ENCODE peak calls at places on chromosomes 13 and 19, in six cellular contexts. W is PC-3, L is fibroblast of lung, F is fibroblast of the aortic adventitia, Y is astrocyte, S is dorsolateral prefrontal cortex. X is an unnamed sample.

GRCh38 chr13:42807866-42808265 is 26.5 kb downstream of the FAM216B start:
- DNase-seq in W (peak; percentile 78), S (no peak), L (peak; percentile 42), Y (peak; percentile 25), F (peak; percentile 26), X (peak; percentile 68)

GRCh38 chr19:31538879-31539278 is 189.6 kb upstream of the TSHZ3 start:
- DNase-seq in Y (no peak), L (no peak), W (no peak), S (no peak), F (no peak), X (no peak)

GRCh38 chr19:58330458-58330857 is 3.7 kb downstream of the ZSCAN22 start:
- DNase-seq in S (peak; percentile 61), Y (peak; percentile 68), F (peak; percentile 81), L (peak; percentile 83), W (peak; percentile 88), X (peak; percentile 60)

GRCh38 chr19:51784922-51785690 is 9.9 kb upstream of the FPR3 start:
- DNase-seq in S (no peak), L (peak; percentile 48), Y (peak; percentile 66), W (peak; percentile 85), F (peak; percentile 92), X (peak; percentile 80)

GRCh38 chr13:95099541-95099940 is 201.7 kb downstream of the ABCC4 start:
- DNase-seq in Y (peak; percentile 73), F (peak; percentile 37), S (no peak), W (peak; percentile 93), L (peak; percentile 66), X (peak; percentile 53)

GRCh38 chr19:18908917-18909619 is 10.1 kb downstream of the COPE start:
- DNase-seq in S (no peak), L (no peak), Y (no peak), W (no peak), F (no peak), X (no peak)

GRCh38 chr13:87311165-87311564 is 360.0 kb upstream of the SLITRK5 start:
- DNase-seq in L (peak; percentile 5), F (no peak), S (no peak), Y (no peak), W (no peak), X (no peak)

GRCh38 chr13:44853641-44854040 is 135.6 kb downstream of the NUFIP1 start:
- DNase-seq in L (no peak), W (peak; percentile 69), F (no peak), Y (no peak), S (no peak), X (no peak)

GRCh38 chr13:43258771-43259170 is 235.4 kb downstream of the DNAJC15 start:
- DNase-seq in Y (no peak), S (no peak), L (no peak), F (no peak), W (peak; percentile 53), X (no peak)

GRCh38 chr19:4288091-4288777 is 9.2 kb downstream of the SHD start:
- DNase-seq in S (no peak), W (peak; percentile 9), L (no peak), F (no peak), Y (no peak), X (no peak)

GRCh38 chr13:47632311-47632710 is 368.8 kb downstream of the SUCLA2 start:
- DNase-seq in F (no peak), W (no peak), L (no peak), S (no peak), Y (no peak), X (no peak)

GRCh38 chr13:37791699-37792098 is 77.9 kb downstream of the TRPC4 start:
- DNase-seq in S (no peak), W (no peak), Y (peak; percentile 63), L (no peak), F (peak; percentile 26), X (peak; percentile 17)

GRCh38 chr13:34634443-34634842 is 307.6 kb upstream of the NBEA start:
- DNase-seq in F (no peak), S (no peak), L (no peak), W (no peak), Y (no peak), X (no peak)

GRCh38 chr13:23554000-23554399 is 16.2 kb upstream of the TNFRSF19 start:
- DNase-seq in S (no peak), Y (no peak), W (peak; percentile 76), F (no peak), L (no peak), X (no peak)

GRCh38 chr13:113836917-113837553 is 26.8 kb downstream of the GAS6 start:
- DNase-seq in L (peak; percentile 93), Y (peak; percentile 87), S (no peak), F (peak; percentile 93), W (peak; percentile 31), X (peak; percentile 92)

GRCh38 chr19:50639121-50640112 is at the start of gene SYT3:
- DNase-seq in W (peak; percentile 33), L (peak; percentile 19), S (peak; percentile 84), Y (no peak), F (peak; percentile 18), X (no peak)

GRCh38 chr19:43780706-43781525 is at the start of gene KCNN4:
- DNase-seq in F (peak; percentile 58), Y (peak; percentile 91), S (no peak), L (peak; percentile 54), W (peak; percentile 77), X (peak; percentile 68)

GRCh38 chr19:42261763-42262162 is 6.8 kb upstream of the ERF start:
- DNase-seq in W (no peak), F (no peak), Y (no peak), S (no peak), L (no peak), X (no peak)

GRCh38 chr13:49669735-49670309 is 21.5 kb downstream of the EBPL start:
- DNase-seq in S (peak; percentile 72), L (peak; percentile 86), Y (peak; percentile 48), F (peak; percentile 84), W (peak; percentile 68), X (peak; percentile 57)

GRCh38 chr19:29483944-29484581 is 41.7 kb upstream of the VSTM2B start:
- DNase-seq in L (no peak), F (no peak), S (no peak), W (no peak), Y (no peak), X (no peak)

GRCh38 chr19:6023085-6023682 is 45.2 kb upstream of the RANBP3 start:
- DNase-seq in Y (peak; percentile 31), W (peak; percentile 64), F (peak; percentile 54), S (no peak), L (peak; percentile 33), X (peak; percentile 67)

GRCh38 chr13:34627905-34628682 is 314.0 kb upstream of the NBEA start:
- DNase-seq in Y (no peak), S (no peak), F (no peak), W (no peak), L (no peak), X (no peak)

GRCh38 chr13:101149735-101150380 is 266.4 kb downstream of the NALCN start:
- DNase-seq in F (peak; percentile 59), S (no peak), W (peak; percentile 37), L (peak; percentile 71), Y (peak; percentile 10), X (peak; percentile 4)
- TF ChIP-seq CTCF in F (peak; percentile 44), S (peak; percentile 28), W (peak; percentile 68), L (peak; percentile 47), Y (peak; percentile 26), X (peak; percentile 74)

DNA sequence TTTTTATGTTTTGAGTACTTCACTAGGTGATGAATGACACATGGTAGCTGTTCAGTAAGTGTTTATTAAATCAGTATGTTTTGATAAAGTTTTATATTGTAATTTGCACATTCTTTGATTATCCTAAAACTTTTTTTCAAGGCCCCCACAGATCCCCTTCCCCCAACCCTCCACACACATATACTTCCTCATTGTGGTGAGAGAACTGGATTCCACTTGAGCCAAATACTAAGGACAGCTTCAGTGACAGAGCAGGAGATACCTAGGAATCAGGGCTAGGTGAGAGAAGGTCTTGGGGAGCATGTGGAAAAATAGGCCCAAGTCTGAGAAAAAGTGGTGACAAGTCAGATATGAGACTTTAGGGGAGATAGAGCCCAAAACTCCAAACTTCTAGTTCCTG is 174.6 kb downstream of the TDRD3 start:
- DNase-seq in F (no peak), S (no peak), L (no peak), Y (no peak), W (no peak), X (no peak)
- TF ChIP-seq CTCF in F (no peak), S (no peak), L (no peak), Y (no peak), W (no peak), X (no peak)

DNA sequence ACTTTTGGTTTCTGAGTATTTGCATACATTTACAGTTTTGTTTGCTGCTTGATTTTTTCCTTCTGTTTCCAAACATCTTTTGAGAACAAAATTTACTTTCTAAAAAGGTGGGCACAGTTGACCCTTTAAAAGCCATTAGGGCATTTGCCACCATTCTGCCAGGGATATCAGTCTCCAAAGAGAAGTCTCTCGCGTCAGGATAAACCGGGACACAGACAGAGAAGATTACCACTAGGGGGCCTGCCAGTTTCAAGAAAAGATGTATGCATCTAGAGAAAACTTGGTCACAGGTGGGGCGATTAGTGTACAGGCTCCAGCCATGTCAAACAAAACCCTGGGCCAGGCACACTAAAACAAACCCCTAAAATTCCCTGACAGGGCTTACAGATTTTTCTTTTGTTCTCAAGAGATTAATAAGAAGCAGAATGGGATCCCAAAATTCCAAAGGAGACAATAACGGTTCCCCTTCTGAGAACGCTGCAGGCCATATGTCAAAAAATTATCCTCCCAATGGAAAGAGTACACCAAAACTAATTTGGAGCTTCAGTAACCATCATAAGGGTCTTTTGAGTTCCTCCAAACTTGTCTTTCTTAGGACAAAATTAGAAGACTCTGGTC is 10.7 kb upstream of the PABPC3 start:
- DNase-seq in W (peak; percentile 63), Y (peak; percentile 13), F (peak; percentile 11), L (peak; percentile 38), S (peak; percentile 72), X (peak; percentile 25)
- TF ChIP-seq CTCF in W (peak; percentile 78), Y (peak; percentile 60), F (peak; percentile 53), L (peak; percentile 76), S (peak; percentile 75), X (peak; percentile 85)

DNA sequence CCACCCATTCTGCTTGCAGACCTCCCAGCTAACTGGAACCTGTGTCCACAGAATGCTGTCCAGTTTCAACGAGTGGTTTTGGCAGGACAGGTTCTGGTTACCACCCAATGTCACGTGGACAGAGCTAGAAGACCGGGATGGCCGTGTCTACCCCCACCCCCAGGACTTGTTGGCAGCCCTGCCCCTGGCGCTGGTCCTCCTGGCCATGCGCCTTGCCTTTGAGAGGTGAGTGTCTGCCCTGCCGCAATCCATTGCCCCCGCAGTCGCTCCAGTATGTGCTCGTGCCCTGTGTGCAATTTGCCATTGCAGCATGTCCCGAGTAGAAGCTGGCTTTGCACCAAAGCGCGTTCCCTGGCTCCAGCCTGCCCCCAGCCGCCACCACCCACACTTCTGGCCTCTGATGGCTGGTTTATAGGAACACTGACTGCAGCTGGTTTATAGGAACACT is 41.9 kb downstream of the CERS4 start:
- DNase-seq in Y (peak; percentile 38), L (peak; percentile 47), S (peak; percentile 85), W (no peak), F (peak; percentile 82), X (no peak)
- TF ChIP-seq CTCF in Y (no peak), L (peak; percentile 10), S (peak; percentile 40), W (no peak), F (peak; percentile 28), X (no peak)

DNA sequence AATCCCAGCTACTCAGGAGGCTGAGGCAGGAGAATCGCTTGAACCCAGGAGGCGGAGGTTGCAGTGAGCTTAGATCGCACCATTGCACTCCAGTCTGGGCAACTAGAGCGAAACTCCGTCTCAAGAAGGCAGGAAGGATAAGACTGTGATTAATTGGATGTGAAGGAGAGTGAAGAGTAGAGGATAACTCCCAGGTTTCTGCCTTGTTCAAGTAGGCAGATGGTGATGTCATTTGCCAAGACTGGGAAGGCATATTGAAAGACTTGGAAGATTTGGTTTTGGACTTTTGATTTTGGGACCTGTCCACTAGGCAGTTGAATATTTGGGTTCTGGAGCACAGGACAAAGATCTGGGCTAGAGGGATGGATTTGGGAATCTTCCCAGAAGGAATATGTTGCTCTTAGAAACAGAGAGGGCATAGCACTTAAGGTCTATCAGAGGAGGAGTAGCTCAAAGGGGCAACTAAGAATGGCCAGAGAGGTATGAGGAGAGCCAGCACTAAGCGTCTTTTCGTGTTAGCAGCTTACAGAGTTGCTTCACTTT is 20.0 kb downstream of the GARRE1 start:
- DNase-seq in Y (peak; percentile 64), F (no peak), L (no peak), W (no peak), S (no peak), X (peak; percentile 13)
- TF ChIP-seq CTCF in Y (no peak), F (peak; percentile 11), L (no peak), W (no peak), S (no peak), X (no peak)

X was measured in HFFc6.